ENCODE peak calls at places on chromosomes 16 and 17, in four cellular contexts. Y is activated T-helper 1 cell treated with anti-CD3 and anti-CD28 coated beads, Interleukin-2, amount 50 U/mL, for 16 hours; C is NCI-H2081; L is sigmoid colon. O is an unnamed sample.

GRCh38 chr17:73643012-73643845 is 1.0 kb downstream of the SDK2 start:
- DNase-seq in Y (no peak), C (peak), L (no peak), O (peak)

GRCh38 chr17:62675260-62675659 is 47.8 kb downstream of the MRC2 start:
- DNase-seq in Y (no peak), C (no peak), L (peak), O (no peak)

GRCh38 chr16:9115277-9115676 is 23.8 kb downstream of the HAPSTR1 start:
- DNase-seq in Y (no peak), C (no peak), L (no peak), O (no peak)

GRCh38 chr16:29231231-29231630 is 175.3 kb downstream of the NPIPB11 start:
- DNase-seq in Y (no peak), C (no peak), L (peak), O (no peak)

GRCh38 chr16:89607937-89608740 is 5.3 kb upstream of the DPEP1 start:
- DNase-seq in Y (no peak), C (no peak), L (no peak), O (no peak)

GRCh38 chr17:75854111-75854748 is 905 bp downstream of the WBP2 start:
- DNase-seq in Y (no peak), C (no peak), L (peak), O (no peak)

GRCh38 chr16:27401768-27402568 is at the start of gene IL21R:
- DNase-seq in Y (peak), C (no peak), L (peak), O (peak)

GRCh38 chr16:66681676-66682075 is 14.9 kb downstream of the CMTM4 start:
- DNase-seq in Y (no peak), C (no peak), L (no peak), O (no peak)

GRCh38 chr17:38969281-38969680 is 2.1 kb upstream of the FBXO47 start:
- DNase-seq in Y (no peak), C (no peak), L (no peak), O (no peak)

GRCh38 chr16:49483651-49484451 is 110.2 kb downstream of the C16orf78 start:
- DNase-seq in Y (no peak), C (no peak), L (peak), O (no peak)

GRCh38 chr17:63997341-63998048 is 656 bp upstream of the PRR29 start:
- DNase-seq in Y (no peak), C (no peak), L (peak), O (no peak)